ENCODE peak calls at places on chromosome 17, in five cellular contexts. J is RWPE1; H is nephron progenitor cell; C is stimulated activated CD8-positive, alpha-beta memory T cell treated with anti-CD3 and anti-CD28 coated beads, Interleukin-2, amount 100 ng/mL, for 48 hours; K is activated T-cell treated with anti-CD3 and anti-CD28 coated beads for 1 hour. Y is an unnamed sample.

GRCh38 chr17:66172706-66173223 is 19.2 kb downstream of the CEP112 start:
- DNase-seq in J (no peak), H (no peak), C (no peak), K (no peak), Y (no peak)

GRCh38 chr17:20157078-20157360 is 147.9 kb downstream of the SPECC1 start:
- DNase-seq in C (no peak), K (no peak), J (peak), H (peak), Y (no peak)

GRCh38 chr17:63699638-63700527 is at the start of gene LIMD2:
- DNase-seq in J (peak), H (peak), C (peak), K (peak), Y (peak)

GRCh38 chr17:73768691-73769090 is 124.4 kb upstream of the SDK2 start:
- DNase-seq in K (no peak), J (no peak), H (no peak), C (no peak), Y (no peak)

GRCh38 chr17:34669511-34669910 is 90.1 kb downstream of the TMEM132E start:
- DNase-seq in J (no peak), H (no peak), K (no peak), C (no peak), Y (no peak)

GRCh38 chr17:5846001-5846400 is 224.2 kb upstream of the WSCD1 start:
- DNase-seq in C (no peak), H (no peak), K (no peak), J (no peak), Y (no peak)

GRCh38 chr17:62064029-62064790 is 868 bp downstream of the MED13 start:
- DNase-seq in J (peak), C (no peak), K (no peak), H (no peak), Y (no peak)

GRCh38 chr17:76270770-76271668 is 5.9 kb downstream of the UBALD2 start:
- DNase-seq in J (no peak), K (no peak), C (no peak), H (no peak), Y (no peak)

GRCh38 chr17:50331085-50331791 is 14.7 kb upstream of the XYLT2 start:
- DNase-seq in J (no peak), H (no peak), K (no peak), C (no peak), Y (no peak)

GRCh38 chr17:17722081-17722905 is 41.0 kb downstream of the RAI1 start:
- DNase-seq in J (no peak), H (peak), C (no peak), K (no peak), Y (no peak)

GRCh38 chr17:9021158-9021984 is at the start of gene NTN1:
- DNase-seq in K (peak), J (peak), H (peak), C (peak), Y (peak)

GRCh38 chr17:56292010-56292409 is 138.7 kb downstream of the ANKFN1 start:
- DNase-seq in H (no peak), J (peak), C (no peak), K (no peak), Y (no peak)

GRCh38 chr17:12422632-12423031 is 243.1 kb upstream of the MYOCD start:
- DNase-seq in C (no peak), J (no peak), H (no peak), K (no peak), Y (peak)

GRCh38 chr17:54992797-54993639 is 24.5 kb downstream of the STXBP4 start:
- DNase-seq in J (peak), H (peak), C (no peak), K (no peak), Y (no peak)

GRCh38 chr17:77036841-77037381 is 103.9 kb upstream of the SEC14L1 start:
- DNase-seq in K (no peak), J (peak), H (no peak), C (no peak), Y (peak)

GRCh38 chr17:40707720-40708119 is 4.2 kb upstream of the KRT24 start:
- DNase-seq in C (no peak), J (no peak), K (no peak), H (no peak), Y (peak)

GRCh38 chr17:52306314-52306713 is 147.8 kb upstream of the CA10 start:
- DNase-seq in C (no peak), H (no peak), K (no peak), J (no peak), Y (no peak)

GRCh38 chr17:80619535-80620235 is 75.0 kb downstream of the RPTOR start:
- DNase-seq in K (no peak), J (peak), H (no peak), C (no peak), Y (no peak)

GRCh38 chr17:77654861-77655260 is 303.6 kb upstream of the TNRC6C start:
- DNase-seq in C (no peak), J (no peak), K (no peak), H (no peak), Y (no peak)

GRCh38 chr17:2875608-2876007 is 79.4 kb downstream of the RAP1GAP2 start:
- DNase-seq in C (no peak), J (no peak), H (no peak), K (no peak), Y (no peak)

GRCh38 chr17:77779711-77780539 is 178.6 kb upstream of the TNRC6C start:
- DNase-seq in C (no peak), K (no peak), H (no peak), J (no peak), Y (peak)

GRCh38 chr17:48555616-48556533 is 11.0 kb upstream of the HOXB2 start:
- DNase-seq in K (no peak), C (no peak), J (no peak), H (peak), Y (no peak)

GRCh38 chr17:4593021-4593797 is 8.9 kb downstream of the SMTNL2 start:
- DNase-seq in H (no peak), C (no peak), K (no peak), J (no peak), Y (no peak)

GRCh38 chr17:38632334-38632733 is 26.6 kb upstream of the SRCIN1 start:
- DNase-seq in K (no peak), J (no peak), H (no peak), C (no peak), Y (no peak)

GRCh38 chr17:41848788-41849187 is 11.2 kb downstream of the KLHL10 start:
- DNase-seq in H (no peak), C (no peak), K (no peak), J (no peak), Y (no peak)

GRCh38 chr17:41785091-41785875 is 1.2 kb downstream of the JUP start:
- DNase-seq in K (no peak), C (no peak), J (peak), H (peak), Y (no peak)

GRCh38 chr17:49729074-49729473 is 21.3 kb upstream of the SLC35B1 start:
- DNase-seq in K (no peak), C (no peak), H (no peak), J (no peak), Y (peak)

GRCh38 chr17:60231234-60231633 is 81.5 kb downstream of the CA4 start:
- DNase-seq in C (no peak), J (peak), K (no peak), H (no peak), Y (no peak)

GRCh38 chr17:80726558-80727408 is 182.1 kb downstream of the RPTOR start:
- DNase-seq in C (no peak), H (no peak), K (no peak), J (no peak), Y (no peak)

GRCh38 chr17:72465191-72466024 is 344.6 kb downstream of the SOX9 start:
- DNase-seq in K (no peak), H (peak), J (peak), C (no peak), Y (no peak)

GRCh38 chr17:2101448-2102257 is 46.8 kb downstream of the HIC1 start:
- DNase-seq in K (peak), J (peak), C (no peak), H (no peak), Y (peak)

GRCh38 chr17:6231886-6232767 is 161.9 kb downstream of the WSCD1 start:
- DNase-seq in J (peak), H (no peak), C (no peak), K (no peak), Y (no peak)